ENCODE peak calls at places on chromosomes 11 and 22, in eight cellular contexts. G, T, V, L, I, S, Y and J are unnamed samples.

GRCh38 chr11:47961383-47961782 is 19.0 kb upstream of the PTPRJ start:
- DNase-seq in S (no peak), V (peak), T (no peak), I (no peak), L (no peak), Y (no peak), G (no peak), J (no peak)

GRCh38 chr22:23911318-23911980 is 17.3 kb downstream of the MIF start:
- DNase-seq in S (no peak), V (no peak), L (no peak), I (no peak), Y (no peak), G (peak), T (no peak), J (no peak)

GRCh38 chr11:76770642-76771445 is 12.3 kb upstream of the TSKU start:
- DNase-seq in Y (peak), L (peak), I (no peak), S (peak), V (peak), G (no peak), T (peak), J (peak)

GRCh38 chr11:126615819-126616218 is 260.3 kb downstream of the ST3GAL4 start:
- DNase-seq in T (no peak), Y (no peak), L (no peak), S (no peak), I (no peak), G (no peak), V (no peak), J (no peak)

GRCh38 chr22:21092797-21093554 is 47.2 kb downstream of the LRRC74B start:
- DNase-seq in V (no peak), Y (no peak), S (no peak), G (no peak), I (no peak), L (no peak), T (no peak), J (no peak)

GRCh38 chr11:32985600-32985999 is 30.1 kb upstream of the DEPDC7 start:
- DNase-seq in I (no peak), Y (no peak), V (no peak), S (no peak), L (no peak), T (no peak), G (no peak), J (no peak)

GRCh38 chr11:130180491-130180890 is 20.9 kb downstream of the ST14 start:
- DNase-seq in Y (peak), I (no peak), G (peak), V (no peak), L (no peak), S (no peak), T (peak), J (no peak)

GRCh38 chr11:1881442-1882264 is 10.0 kb downstream of the PRR33 start:
- DNase-seq in I (no peak), V (no peak), G (peak), L (no peak), T (no peak), S (no peak), Y (no peak), J (no peak)

GRCh38 chr11:84498016-84498415 is 1129.1 kb downstream of the DLG2 start:
- DNase-seq in L (no peak), S (no peak), G (no peak), I (no peak), V (no peak), Y (no peak), T (peak), J (no peak)

GRCh38 chr11:26649884-26650283 is 72.0 kb downstream of the SLC5A12 start:
- DNase-seq in Y (peak), G (peak), L (peak), I (no peak), T (peak), S (peak), V (peak), J (peak)

GRCh38 chr11:114556135-114556534 is 3.5 kb downstream of the NXPE1 start:
- DNase-seq in G (no peak), S (no peak), I (no peak), Y (no peak), V (peak), T (no peak), L (no peak), J (no peak)

GRCh38 chr22:45757068-45757467 is 85.4 kb downstream of the ATXN10 start:
- DNase-seq in G (no peak), Y (peak), T (peak), I (no peak), V (peak), L (peak), S (no peak), J (no peak)

GRCh38 chr22:33986954-33987353 is 66.7 kb upstream of the LARGE1 start:
- DNase-seq in L (no peak), T (no peak), Y (no peak), G (no peak), S (no peak), V (no peak), I (no peak), J (no peak)

GRCh38 chr11:61541568-61541967 is 33.0 kb downstream of the LRRC10B start:
- DNase-seq in S (no peak), Y (peak), I (no peak), G (peak), V (peak), T (peak), L (no peak), J (no peak)

GRCh38 chr22:37025500-37026070 is 6.0 kb downstream of the MPST start:
- DNase-seq in I (no peak), S (no peak), V (no peak), G (no peak), Y (no peak), T (no peak), L (no peak), J (no peak)

GRCh38 chr11:74953448-74953847 is 4.4 kb downstream of the SPCS2 start:
- DNase-seq in G (peak), V (no peak), I (no peak), Y (no peak), S (no peak), T (no peak), L (no peak), J (no peak)

GRCh38 chr11:114318361-114318760 is 22.2 kb downstream of the NNMT start:
- DNase-seq in Y (no peak), G (no peak), S (no peak), I (no peak), T (no peak), V (peak), L (no peak), J (no peak)

GRCh38 chr11:58165504-58166106 is 23.3 kb upstream of the OR9Q2 start:
- DNase-seq in I (no peak), L (no peak), S (no peak), G (no peak), Y (no peak), V (no peak), T (no peak), J (no peak)

GRCh38 chr11:48002565-48002964 is 22.2 kb downstream of the PTPRJ start:
- DNase-seq in V (no peak), T (no peak), L (no peak), S (no peak), G (peak), Y (no peak), I (no peak), J (no peak)

GRCh38 chr11:127962416-127962815 is 624.9 kb downstream of the ETS1 start:
- DNase-seq in Y (no peak), T (no peak), V (no peak), I (no peak), L (peak), G (no peak), S (no peak), J (no peak)

DNA sequence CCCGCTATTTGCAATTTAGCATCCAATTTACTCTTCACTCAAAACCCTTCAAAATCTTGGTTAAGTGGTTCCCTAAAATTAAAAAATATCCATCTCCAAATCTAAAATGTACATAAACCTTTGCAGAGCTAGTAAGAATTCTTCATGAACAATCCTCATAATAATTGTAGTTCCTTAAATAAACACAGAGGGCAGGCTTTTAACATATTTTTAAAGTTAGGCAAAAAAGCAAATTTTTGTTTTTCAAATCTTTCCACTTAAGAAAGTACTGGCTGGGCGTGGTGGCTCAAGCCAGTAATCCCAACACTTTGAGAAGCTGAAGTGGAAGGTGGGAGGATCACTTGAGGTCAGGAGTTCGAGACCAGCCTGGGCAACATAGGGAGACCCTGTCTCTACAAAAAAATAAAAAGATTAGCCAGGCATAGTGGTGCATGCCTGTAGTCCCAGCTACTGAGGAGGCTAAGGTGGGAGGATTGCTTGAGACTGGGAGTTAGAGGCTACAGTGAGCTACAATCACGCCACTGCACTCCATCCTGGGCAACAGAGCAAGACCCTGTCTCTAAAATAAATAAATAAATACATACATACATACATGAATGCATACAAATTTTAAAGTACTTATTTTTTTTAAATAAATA is 25.1 kb upstream of the PLAAT3 start:
- DNase-seq in Y (peak), T (peak), I (no peak), V (no peak), G (peak), S (no peak), L (no peak), J (no peak)
- TF ChIP-seq CTCF in Y (peak), T (no peak), I (peak), V (peak), G (peak), S (peak), L (peak), J (peak)

DNA sequence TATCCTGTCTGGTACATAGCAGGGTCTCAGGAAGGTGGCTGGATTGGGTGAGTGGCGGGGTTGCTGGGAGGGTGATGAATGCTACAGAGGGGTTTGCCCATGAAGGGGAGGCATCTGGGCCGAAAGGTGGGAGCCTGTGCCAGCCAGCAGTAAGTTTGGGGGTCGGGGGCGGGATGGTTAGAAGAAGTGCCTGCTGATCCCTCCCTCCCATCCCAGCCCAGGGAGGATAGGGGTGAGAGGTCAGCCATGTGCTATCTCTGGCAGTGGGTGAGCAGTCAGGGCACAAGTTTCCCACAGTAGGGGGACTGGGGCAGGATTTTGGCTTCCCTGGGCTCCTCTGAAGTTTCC is 2.9 kb downstream of the CD82 start:
- DNase-seq in I (no peak), V (no peak), Y (no peak), S (no peak), T (no peak), G (no peak), L (no peak), J (no peak)
- TF ChIP-seq CTCF in I (no peak), V (no peak), Y (no peak), S (no peak), T (no peak), G (no peak), L (no peak), J (no peak)

DNA sequence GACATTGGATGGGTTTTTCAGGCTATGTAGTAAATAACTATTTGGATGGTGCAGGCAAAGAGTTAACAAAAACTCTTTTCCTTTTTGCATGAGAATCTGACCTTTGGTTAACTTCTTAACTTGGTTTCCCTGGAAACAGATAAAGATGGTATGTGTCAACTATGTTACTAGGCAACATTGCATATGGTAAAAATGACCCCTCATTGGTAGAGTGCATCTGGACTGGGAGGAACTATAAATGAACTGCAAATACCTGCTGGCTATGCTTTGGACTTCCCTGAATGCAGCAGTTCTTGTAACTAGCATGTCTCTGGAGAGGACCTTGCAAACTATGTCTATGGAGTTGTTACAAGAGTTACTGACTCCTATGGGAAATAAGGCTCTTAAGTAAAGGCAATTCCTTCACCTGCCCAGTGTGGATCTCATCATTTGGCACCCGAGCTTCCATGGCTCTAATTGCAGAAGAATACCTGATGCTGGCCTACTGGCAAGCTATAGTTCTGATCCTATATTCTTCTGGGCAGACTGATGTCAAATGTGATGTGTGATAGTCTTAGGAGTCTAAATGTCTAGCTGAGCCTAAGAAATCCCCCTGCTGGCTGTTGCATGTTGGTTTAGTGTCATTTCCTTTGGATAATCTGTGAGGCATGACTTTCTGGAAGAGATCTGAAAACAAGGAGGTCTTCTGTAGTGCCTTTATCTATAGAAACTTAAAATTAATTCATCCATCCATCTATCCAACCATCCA is 126.7 kb upstream of the MTMR2 start:
- DNase-seq in V (no peak), G (no peak), I (no peak), Y (peak), S (no peak), T (peak), L (no peak), J (no peak)
- TF ChIP-seq CTCF in V (no peak), G (no peak), I (no peak), Y (no peak), S (no peak), T (peak), L (no peak), J (peak)

DNA sequence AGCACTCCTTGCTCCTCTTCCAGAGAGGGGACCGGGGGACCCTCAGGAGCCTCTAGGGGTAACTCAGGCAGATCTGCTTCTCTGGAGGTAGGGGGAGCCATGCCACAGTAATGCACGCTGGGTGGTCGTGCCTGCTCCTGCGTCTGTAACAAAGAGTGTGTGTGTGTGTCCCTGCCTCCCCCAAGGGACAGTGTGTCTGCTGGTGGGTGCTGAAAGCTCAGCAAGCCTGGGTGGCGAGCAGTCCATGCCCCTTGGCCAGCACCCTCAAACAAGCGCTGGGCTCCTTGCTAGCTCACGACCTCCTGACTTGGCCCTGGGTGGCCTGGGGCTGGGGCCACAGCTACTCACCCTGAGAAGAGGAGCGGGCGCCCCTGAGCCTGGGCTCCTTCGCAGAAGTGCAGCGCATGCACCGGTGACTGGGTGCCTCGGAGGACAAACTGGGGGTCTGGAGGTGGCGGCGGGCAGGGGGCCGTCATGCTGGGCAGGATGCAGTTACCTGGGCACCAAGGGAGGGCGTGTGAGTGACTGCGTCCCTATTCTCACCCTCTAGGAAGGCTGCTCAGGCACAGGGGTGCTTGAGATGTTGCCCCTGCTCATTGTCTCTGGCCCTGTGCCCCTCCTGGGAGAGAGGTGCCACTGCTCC is 33.7 kb downstream of the GNB1L start:
- DNase-seq in G (no peak), I (no peak), S (no peak), V (peak), T (no peak), L (no peak), Y (no peak), J (no peak)
- TF ChIP-seq CTCF in G (peak), I (no peak), S (no peak), V (peak), T (no peak), L (no peak), Y (no peak), J (no peak)

GRCh38 chr11:112958670-112959069 is 2.5 kb upstream of the NCAM1 start:
- DNase-seq in I (no peak), L (peak), Y (no peak), S (no peak), G (no peak), V (no peak), T (peak), J (no peak)
- TF ChIP-seq CTCF in I (no peak), L (no peak), Y (no peak), S (no peak), G (no peak), V (no peak), T (peak), J (peak)

GRCh38 chr11:131739243-131739882 is 368.9 kb downstream of the NTM start:
- DNase-seq in S (no peak), I (no peak), L (no peak), Y (peak), T (no peak), G (no peak), V (peak), J (no peak)

GRCh38 chr11:131734871-131735270 is 364.5 kb downstream of the NTM start:
- DNase-seq in G (no peak), S (no peak), Y (no peak), T (no peak), I (no peak), L (no peak), V (no peak), J (no peak)

DNA sequence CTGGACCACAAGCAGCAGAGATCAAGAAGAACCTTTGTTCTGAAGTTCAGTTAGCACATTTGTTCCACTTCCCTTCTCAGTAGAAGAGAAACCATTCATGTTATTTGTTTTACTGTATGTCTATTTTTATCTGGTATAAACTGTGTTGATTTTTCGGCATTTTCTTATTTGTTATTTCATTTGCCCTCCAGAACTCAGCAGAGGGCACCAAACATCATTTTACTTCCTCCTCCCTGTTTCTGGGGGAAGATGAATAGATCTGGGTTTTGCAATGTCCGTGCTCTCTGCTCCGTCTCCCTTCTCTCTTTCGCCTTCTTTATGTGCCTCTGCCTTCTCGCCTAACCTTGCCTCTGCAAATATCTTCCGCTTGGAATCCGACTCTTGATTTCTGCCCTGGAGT is 366.9 kb downstream of the NTM start:
- DNase-seq in V (no peak), S (no peak), T (no peak), G (no peak), I (no peak), Y (no peak), L (no peak), J (no peak)
- TF ChIP-seq CTCF in V (no peak), S (no peak), T (peak), G (no peak), I (peak), Y (no peak), L (peak), J (no peak)

DNA sequence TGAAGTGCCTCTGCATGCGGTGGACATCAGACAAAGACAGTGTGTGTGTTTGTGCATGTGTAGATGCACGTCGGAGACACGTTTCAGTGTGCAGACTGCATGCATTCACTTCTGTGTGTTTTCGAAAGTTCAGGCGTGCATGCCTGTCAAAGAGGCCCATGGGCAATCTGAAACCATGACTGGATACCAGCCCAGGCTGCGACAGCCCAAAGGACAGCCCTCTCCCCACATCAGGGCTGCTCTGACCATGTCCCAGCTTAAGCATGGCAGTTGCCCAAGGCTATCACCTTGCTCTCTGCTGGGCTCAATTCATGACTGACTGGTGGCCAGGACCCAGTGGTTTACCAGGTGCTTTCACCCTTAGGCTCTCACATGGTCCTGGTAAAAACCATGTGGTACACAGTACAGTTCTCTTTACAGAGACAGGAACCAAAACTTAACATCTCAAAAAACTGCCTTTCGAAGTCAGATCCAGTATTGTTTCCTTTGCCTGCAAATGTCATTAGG is 423.7 kb upstream of the CADM1 start:
- DNase-seq in G (peak), Y (no peak), V (no peak), T (no peak), I (no peak), S (no peak), L (no peak), J (no peak)
- TF ChIP-seq CTCF in G (no peak), Y (no peak), V (no peak), T (no peak), I (no peak), S (no peak), L (no peak), J (no peak)